ENCODE peak calls at places on chromosomes 7 and 10, in five cellular contexts. S, A, F, Q and Y are unnamed samples.

GRCh38 chr10:51709324-51709972 is 10.1 kb upstream of the CSTF2T start:
- DNase-seq in S (no peak), A (no peak), F (no peak), Q (no peak), Y (no peak)

GRCh38 chr7:30465342-30466170 is 13.0 kb downstream of the NOD1 start:
- DNase-seq in S (peak; percentile 31), A (no peak), F (no peak), Q (no peak), Y (no peak)

GRCh38 chr7:26620352-26620751 is 244.0 kb downstream of the SKAP2 start:
- DNase-seq in S (no peak), A (peak; percentile 57), F (peak; percentile 6), Q (no peak), Y (no peak)

GRCh38 chr7:154744226-154744860 is 258.6 kb downstream of the PAXIP1 start:
- DNase-seq in S (no peak), A (no peak), F (no peak), Q (no peak), Y (no peak)

GRCh38 chr7:50476953-50477625 is 26.9 kb upstream of the FIGNL1 start:
- DNase-seq in S (no peak), A (no peak), F (no peak), Q (no peak), Y (no peak)

GRCh38 chr7:150374472-150374871 is 4.7 kb upstream of the ZNF775 start:
- DNase-seq in S (peak; percentile 32), A (no peak), F (no peak), Q (no peak), Y (no peak)

GRCh38 chr10:74801447-74801846 is 25.0 kb upstream of the KAT6B start:
- DNase-seq in S (no peak), A (no peak), F (no peak), Q (no peak), Y (no peak)

GRCh38 chr10:14507156-14507555 is 176.4 kb upstream of the FRMD4A start:
- DNase-seq in S (peak; percentile 49), A (no peak), F (no peak), Q (no peak), Y (no peak)

GRCh38 chr10:7593905-7594304 is 72.9 kb downstream of the ITIH5 start:
- DNase-seq in S (no peak), A (no peak), F (no peak), Q (no peak), Y (no peak)

GRCh38 chr7:13104128-13104527 is 416.7 kb downstream of the ARL4A start:
- DNase-seq in S (no peak), A (no peak), F (peak; percentile 48), Q (no peak), Y (no peak)

GRCh38 chr10:103855424-103855823 is at the start of gene SH3PXD2A:
- DNase-seq in S (no peak), A (no peak), F (peak; percentile 49), Q (no peak), Y (no peak)

GRCh38 chr7:76397409-76398183 is 11.9 kb downstream of the SSC4D start:
- DNase-seq in S (peak; percentile 93), A (no peak), F (peak; percentile 63), Q (peak; percentile 89), Y (no peak)

GRCh38 chr7:117990834-117991233 is 117.6 kb upstream of the CTTNBP2 start:
- DNase-seq in S (no peak), A (no peak), F (no peak), Q (no peak), Y (no peak)

DNA sequence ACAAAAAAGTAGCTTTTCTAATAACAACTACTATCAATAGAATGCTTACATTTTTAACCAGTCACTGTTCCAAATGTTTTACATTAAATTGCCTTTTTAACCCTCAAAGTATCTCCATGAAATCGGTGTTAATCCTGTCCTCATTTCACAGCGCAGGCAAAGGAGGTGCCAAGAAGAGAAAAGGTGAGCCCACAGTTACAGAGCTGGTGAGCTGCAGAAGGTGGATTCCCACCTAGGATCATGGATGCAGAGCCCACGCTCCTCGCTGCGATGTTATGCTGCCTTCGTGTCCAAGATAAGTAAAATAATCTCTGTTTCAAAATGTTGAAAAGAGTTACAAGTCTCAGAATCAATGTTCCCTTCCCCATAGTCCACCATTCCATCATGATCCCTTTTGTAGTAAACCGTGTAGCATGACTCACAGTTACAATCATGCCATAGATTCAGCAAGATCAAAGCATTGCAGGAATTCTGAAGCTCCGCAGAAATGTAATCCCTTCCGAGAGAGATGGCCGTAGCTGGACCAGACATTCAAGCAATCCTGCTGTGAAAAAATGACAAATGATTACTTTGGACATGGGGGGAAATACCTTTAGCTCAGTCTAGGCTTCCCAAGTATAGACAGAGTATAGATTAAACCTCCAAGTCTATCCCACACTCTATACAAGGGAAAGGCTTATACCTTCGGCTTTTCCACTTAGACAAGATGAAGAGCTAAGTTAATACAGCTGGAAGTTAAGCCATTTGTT is 394.7 kb upstream of the AKR1E2 start:
- DNase-seq in S (no peak), A (peak; percentile 70), F (peak; percentile 9), Q (no peak), Y (peak; percentile 56)
- H3K4me3 ChIP-seq in S (no peak overlapping the region), A (peak overlapping the region; percentile 47), F (no peak overlapping the region), Q (no peak overlapping the region), Y (no peak overlapping the region)

DNA sequence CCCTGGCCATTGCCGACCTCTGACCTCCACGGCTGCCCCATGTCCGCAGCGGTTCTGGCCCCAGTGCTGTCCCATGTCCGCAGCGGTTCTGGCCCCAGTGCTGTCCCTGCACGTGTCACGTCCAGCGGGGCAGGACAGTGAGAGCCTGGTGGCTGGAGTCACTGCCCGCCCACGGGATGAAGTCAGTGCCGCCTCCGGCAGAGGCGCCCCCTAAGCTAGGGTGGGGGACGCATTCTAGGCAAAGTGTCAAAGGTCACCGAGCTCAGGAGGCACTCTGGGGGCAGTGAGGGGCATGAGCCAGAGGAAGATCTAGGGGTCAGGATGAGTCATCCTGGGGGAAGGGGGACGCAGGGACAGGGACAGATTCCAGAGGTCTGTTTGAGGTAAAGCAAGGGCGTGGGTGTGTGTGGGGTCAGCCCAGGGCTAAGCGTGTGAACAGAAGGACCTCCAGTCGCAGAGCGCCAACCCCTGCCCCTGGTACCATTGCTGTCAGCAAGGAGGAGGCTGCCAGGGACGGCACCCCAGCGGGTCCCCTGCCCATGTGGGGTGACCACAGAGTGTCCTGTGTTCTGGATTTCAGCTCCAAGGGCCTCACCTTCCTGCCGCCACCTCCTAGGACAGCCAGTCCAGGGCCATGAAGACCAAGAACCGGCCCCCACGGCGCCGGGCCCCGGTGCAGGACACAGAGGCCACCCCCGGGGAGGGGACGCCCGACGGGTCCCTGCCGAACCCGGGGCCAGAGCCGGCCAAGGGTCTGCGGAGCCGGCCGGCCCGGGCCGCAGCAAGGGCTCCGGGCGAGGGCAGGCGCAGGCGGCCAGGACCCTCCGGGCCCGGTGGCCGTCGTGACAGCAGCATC is 665 bp downstream of the BHLHA15 start:
- DNase-seq in S (peak; percentile 45), A (no peak), F (no peak), Q (peak; percentile 47), Y (no peak)
- H3K4me3 ChIP-seq in S (peak overlapping the region; percentile 40), A (peak overlapping the region; percentile 72), F (no peak overlapping the region), Q (peak overlapping the region; percentile 27), Y (no peak overlapping the region)

GRCh38 chr10:11173062-11173461 is 155.4 kb downstream of the CELF2 start:
- DNase-seq in S (no peak), A (no peak), F (no peak), Q (no peak), Y (no peak)
- H3K4me3 ChIP-seq in S (no peak overlapping the region), A (no peak overlapping the region), F (no peak overlapping the region), Q (peak overlapping the region; percentile 15), Y (no peak overlapping the region)

GRCh38 chr7:112790651-112790973 is 419 bp upstream of the TMEM168 start:
- DNase-seq in S (no peak), A (no peak), F (peak; percentile 33), Q (no peak), Y (no peak)
- H3K4me3 ChIP-seq in S (peak overlapping the region; percentile 86), A (peak overlapping the region; percentile 92), F (peak overlapping the region; percentile 84), Q (peak overlapping the region; percentile 82), Y (peak overlapping the region; percentile 77)

GRCh38 chr10:77629775-77630565 is 7.6 kb downstream of the KCNMA1 start:
- DNase-seq in S (no peak), A (no peak), F (no peak), Q (no peak), Y (no peak)

GRCh38 chr10:77631241-77631640 is 6.4 kb downstream of the KCNMA1 start:
- DNase-seq in S (no peak), A (no peak), F (no peak), Q (no peak), Y (no peak)

GRCh38 chr10:77625379-77625778 is 12.2 kb downstream of the KCNMA1 start:
- DNase-seq in S (no peak), A (no peak), F (no peak), Q (no peak), Y (no peak)

GRCh38 chr10:77626266-77626935 is 11.2 kb downstream of the KCNMA1 start:
- DNase-seq in S (no peak), A (no peak), F (no peak), Q (no peak), Y (peak; percentile 48)

DNA sequence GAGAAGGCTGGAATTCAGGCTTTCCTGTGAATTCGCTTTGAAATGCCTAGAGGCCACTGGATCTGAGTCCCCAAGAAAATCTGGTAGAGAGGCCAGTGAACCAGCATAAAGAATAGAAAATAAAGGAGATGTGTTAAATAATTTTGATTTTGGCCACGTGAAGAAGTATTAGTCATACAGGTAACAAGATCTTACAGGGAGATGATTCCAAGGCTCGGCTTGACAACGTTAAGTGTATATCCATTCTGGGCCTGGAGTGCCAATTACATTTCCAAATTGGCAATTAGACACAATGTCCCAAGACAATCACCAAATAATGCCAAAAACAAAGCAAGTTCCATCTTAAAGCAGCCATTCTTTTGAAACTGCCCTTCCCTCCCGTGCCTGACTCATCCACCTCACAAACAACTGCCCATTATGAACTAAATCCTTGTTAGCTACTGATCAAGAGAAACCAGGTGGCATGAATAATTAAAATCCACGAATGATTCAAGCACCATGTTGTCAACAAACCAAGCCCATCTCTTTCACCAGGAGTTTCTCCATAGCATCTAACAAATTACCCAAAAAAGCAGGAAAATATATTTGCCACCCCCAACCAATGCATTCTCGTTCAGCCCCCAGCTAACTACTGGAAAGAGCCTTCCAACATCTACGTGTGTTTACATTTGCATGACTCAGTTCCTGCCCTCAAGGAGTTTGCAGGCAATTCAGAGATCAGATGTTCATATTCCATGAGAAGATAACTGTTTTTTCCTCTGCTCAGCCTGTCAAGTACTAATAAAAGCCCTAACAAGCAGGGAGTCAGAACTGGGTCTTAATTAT is 8.5 kb downstream of the KCNMA1 start:
- DNase-seq in S (no peak), A (no peak), F (peak; percentile 78), Q (no peak), Y (no peak)
- H3K4me3 ChIP-seq in S (no peak overlapping the region), A (no peak overlapping the region), F (no peak overlapping the region), Q (no peak overlapping the region), Y (no peak overlapping the region)

GRCh38 chr10:21372651-21373410 is 152.7 kb downstream of the SKIDA1 start:
- DNase-seq in S (peak; percentile 60), A (peak; percentile 59), F (peak; percentile 80), Q (peak; percentile 50), Y (peak; percentile 84)
- H3K4me3 ChIP-seq in S (no peak overlapping the region), A (peak overlapping the region; percentile 37), F (no peak overlapping the region), Q (no peak overlapping the region), Y (no peak overlapping the region)

GRCh38 chr7:42672339-42672990 is 239.4 kb downstream of the C7orf25 start:
- DNase-seq in S (no peak), A (no peak), F (peak; percentile 92), Q (no peak), Y (no peak)

GRCh38 chr7:42661312-42661711 is 250.6 kb downstream of the C7orf25 start:
- DNase-seq in S (no peak), A (peak; percentile 16), F (peak; percentile 94), Q (no peak), Y (peak; percentile 69)

GRCh38 chr7:42662862-42663261 is 249.0 kb downstream of the C7orf25 start:
- DNase-seq in S (no peak), A (no peak), F (no peak), Q (no peak), Y (no peak)

GRCh38 chr7:42671627-42672026 is 240.2 kb downstream of the C7orf25 start:
- DNase-seq in S (no peak), A (no peak), F (peak; percentile 93), Q (no peak), Y (peak; percentile 67)

GRCh38 chr7:42666994-42667393 is 244.9 kb downstream of the C7orf25 start:
- DNase-seq in S (no peak), A (no peak), F (no peak), Q (no peak), Y (no peak)
- H3K4me3 ChIP-seq in S (no peak overlapping the region), A (no peak overlapping the region), F (no peak overlapping the region), Q (no peak overlapping the region), Y (no peak overlapping the region)